ENCODE peak calls at places on chromosomes 1 and 21, in seven cellular contexts. N, G, U, V, Q, S and T are unnamed samples.

GRCh38 chr1:34984435-34985062 is 598 bp downstream of the TMEM35B start:
- DNase-seq in N (no peak), V (no peak), S (no peak), G (no peak), Q (peak), U (no peak), T (peak)

GRCh38 chr21:33362044-33362555 is 37.3 kb downstream of the IFNAR1 start:
- DNase-seq in S (peak), G (no peak), N (no peak), Q (no peak), U (no peak), V (no peak), T (no peak)

GRCh38 chr1:43247256-43247921 is 22.4 kb upstream of the TMEM125 start:
- DNase-seq in G (no peak), N (no peak), S (no peak), Q (no peak), V (no peak), U (no peak), T (no peak)

GRCh38 chr1:43327549-43328292 is 9.9 kb upstream of the MPL start:
- DNase-seq in S (no peak), G (no peak), Q (no peak), V (no peak), N (no peak), U (no peak), T (peak)

GRCh38 chr1:16440150-16440479 is 409 bp upstream of the NECAP2 start:
- DNase-seq in Q (no peak), G (no peak), S (no peak), U (peak), V (no peak), N (peak), T (no peak)

GRCh38 chr1:174964261-174964984 is 35.3 kb upstream of the CACYBP start:
- DNase-seq in Q (peak), N (no peak), S (no peak), G (no peak), V (no peak), U (no peak), T (no peak)

GRCh38 chr1:7572654-7573152 is 198.4 kb upstream of the VAMP3 start:
- DNase-seq in U (no peak), S (no peak), N (no peak), V (no peak), Q (peak), G (no peak), T (no peak)

GRCh38 chr1:235624751-235625192 is 24.8 kb downstream of the GNG4 start:
- DNase-seq in U (no peak), S (no peak), N (no peak), Q (no peak), V (no peak), G (no peak), T (peak)

GRCh38 chr1:100614570-100614969 is 76.6 kb downstream of the GPR88 start:
- DNase-seq in G (no peak), Q (no peak), V (no peak), S (no peak), N (no peak), U (no peak), T (no peak)

GRCh38 chr1:230915079-230915478 is 46.8 kb upstream of the C1orf198 start:
- DNase-seq in Q (no peak), G (no peak), S (no peak), N (no peak), V (peak), U (no peak), T (peak)

GRCh38 chr1:149917590-149918144 is at the start of gene SV2A:
- DNase-seq in S (no peak), G (no peak), V (no peak), Q (no peak), N (no peak), U (peak), T (peak)

GRCh38 chr1:202292773-202293172 is 49.0 kb downstream of the UBE2T start:
- DNase-seq in U (no peak), N (no peak), V (no peak), S (no peak), Q (no peak), G (no peak), T (no peak)

GRCh38 chr21:43295016-43295958 is 126.5 kb downstream of the CRYAA start:
- DNase-seq in V (no peak), Q (no peak), N (no peak), G (no peak), S (no peak), U (no peak), T (peak)

GRCh38 chr1:186325239-186325638 is 49.8 kb downstream of the TPR start:
- DNase-seq in S (no peak), V (peak), G (no peak), U (peak), Q (peak), N (no peak), T (peak)

GRCh38 chr1:156766288-156767100 is 841 bp upstream of the PRCC start:
- DNase-seq in Q (no peak), U (no peak), V (no peak), N (no peak), G (no peak), S (no peak), T (no peak)
- TF ChIP-seq CEBPB in Q (no peak), U (no peak), V (no peak), N (no peak), G (no peak), S (no peak), T (no peak)

GRCh38 chr1:39391741-39392679 is 99.4 kb upstream of the BMP8A start:
- DNase-seq in N (peak), U (peak), V (no peak), Q (no peak), G (no peak), S (no peak), T (peak)
- TF ChIP-seq CEBPB in N (no peak), U (peak), V (peak), Q (peak), G (no peak), S (no peak), T (peak)

DNA sequence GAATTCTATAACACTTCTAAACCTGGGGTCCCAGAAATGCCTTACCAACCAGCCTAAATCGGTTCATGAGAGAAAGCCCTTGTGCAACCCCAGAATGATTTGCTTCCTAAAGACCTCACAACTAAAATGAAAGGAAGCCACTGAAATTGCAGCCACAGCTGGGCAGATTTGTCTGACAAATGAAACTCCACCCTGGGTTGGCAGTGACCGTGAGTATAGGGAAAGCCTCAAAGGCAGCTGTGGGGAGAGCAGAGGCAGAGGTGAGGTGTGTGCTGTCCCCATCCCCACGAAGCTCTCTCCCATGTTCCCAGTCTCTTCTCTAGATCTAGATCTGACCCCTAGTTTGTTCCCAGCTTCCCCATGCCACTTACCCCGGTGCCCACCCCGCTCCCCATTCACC is 23.1 kb downstream of the RHBDL2 start:
- DNase-seq in S (no peak), G (no peak), N (no peak), V (no peak), Q (no peak), U (no peak), T (no peak)
- TF ChIP-seq CEBPB in S (no peak), G (no peak), N (no peak), V (no peak), Q (no peak), U (no peak), T (no peak)

GRCh38 chr1:211616231-211617031 is 37.5 kb upstream of the SLC30A1 start:
- DNase-seq in G (no peak), U (peak), Q (no peak), V (no peak), S (no peak), N (no peak), T (no peak)
- TF ChIP-seq CEBPB in G (no peak), U (no peak), Q (no peak), V (no peak), S (no peak), N (no peak), T (no peak)

GRCh38 chr1:18057643-18058042 is 50.0 kb upstream of the IGSF21 start:
- DNase-seq in U (no peak), V (no peak), G (no peak), S (no peak), Q (no peak), N (no peak), T (no peak)
- TF ChIP-seq CEBPB in U (peak), V (no peak), G (no peak), S (no peak), Q (no peak), N (no peak), T (no peak)

DNA sequence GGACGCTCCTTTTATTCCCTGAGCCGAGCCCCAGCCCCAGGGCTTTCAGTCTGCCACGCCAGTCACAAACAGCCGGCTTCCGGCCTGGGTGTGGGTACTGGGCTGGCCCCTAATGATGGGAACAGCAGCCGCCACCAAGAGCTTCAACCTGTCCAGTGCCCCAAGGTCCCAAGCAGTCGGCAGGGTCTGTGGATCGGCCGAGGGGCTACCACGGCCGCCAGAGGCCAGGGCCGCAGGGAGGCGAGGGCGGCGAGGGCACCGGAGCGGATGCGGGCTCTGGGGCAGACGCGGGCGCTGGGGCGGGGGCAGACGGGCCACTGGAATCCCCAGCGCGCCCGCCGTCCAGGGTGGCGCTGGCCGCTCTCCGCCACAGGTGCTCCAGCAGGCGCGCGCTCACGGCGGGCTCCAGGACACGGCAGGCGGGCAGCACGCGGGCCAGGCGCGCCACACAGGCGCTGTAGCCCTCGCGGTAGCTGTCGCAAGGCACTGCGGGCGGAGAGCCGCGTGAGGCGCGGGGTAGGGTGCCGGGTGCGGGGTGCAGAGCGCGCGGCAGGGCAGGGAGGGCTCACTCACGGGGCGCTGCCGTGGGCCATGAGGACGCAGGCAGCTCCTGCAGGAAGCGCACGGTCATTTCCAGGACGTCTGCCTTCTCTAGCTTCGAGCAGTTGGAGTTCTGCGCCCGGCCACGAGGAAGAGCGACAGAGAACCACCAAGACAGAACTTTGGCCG is 887 bp downstream of the HES2 start:
- DNase-seq in G (no peak), V (no peak), S (no peak), U (no peak), N (no peak), Q (no peak), T (no peak)
- TF ChIP-seq CEBPB in G (no peak), V (no peak), S (no peak), U (no peak), N (no peak), Q (no peak), T (no peak)

GRCh38 chr1:26838474-26839338 is 12.2 kb downstream of the ZDHHC18 start:
- DNase-seq in V (no peak), Q (no peak), N (no peak), S (no peak), U (peak), G (peak), T (no peak)
- TF ChIP-seq CEBPB in V (no peak), Q (no peak), N (no peak), S (no peak), U (no peak), G (no peak), T (no peak)

GRCh38 chr1:29502225-29502755 is 266.0 kb downstream of the PTPRU start:
- DNase-seq in G (no peak), N (no peak), S (no peak), Q (no peak), V (no peak), U (no peak), T (no peak)

GRCh38 chr1:29504266-29504665 is 267.9 kb downstream of the PTPRU start:
- DNase-seq in Q (no peak), S (no peak), G (no peak), V (no peak), U (no peak), N (no peak), T (no peak)

GRCh38 chr1:29504709-29505410 is 268.5 kb downstream of the PTPRU start:
- DNase-seq in V (no peak), U (no peak), S (no peak), G (no peak), Q (no peak), N (no peak), T (no peak)

GRCh38 chr1:29502901-29503300 is 266.6 kb downstream of the PTPRU start:
- DNase-seq in V (no peak), Q (no peak), S (no peak), G (no peak), N (no peak), U (no peak), T (no peak)

GRCh38 chr1:29503441-29503840 is 267.1 kb downstream of the PTPRU start:
- DNase-seq in V (no peak), S (no peak), Q (no peak), G (no peak), U (no peak), N (no peak), T (no peak)
- TF ChIP-seq CEBPB in V (no peak), S (no peak), Q (no peak), G (no peak), U (no peak), N (no peak), T (no peak)

GRCh38 chr1:178088651-178089050 is 5.3 kb upstream of the RASAL2 start:
- DNase-seq in G (no peak), S (no peak), U (no peak), Q (no peak), V (no peak), N (no peak), T (no peak)

GRCh38 chr1:178091986-178092745 is 1.7 kb upstream of the RASAL2 start:
- DNase-seq in N (no peak), U (peak), G (no peak), Q (no peak), V (no peak), S (no peak), T (peak)

GRCh38 chr1:178086294-178087255 is 7.3 kb upstream of the RASAL2 start:
- DNase-seq in Q (no peak), V (no peak), G (no peak), N (no peak), U (no peak), S (no peak), T (peak)
- TF ChIP-seq CEBPB in Q (no peak), V (no peak), G (no peak), N (no peak), U (no peak), S (no peak), T (no peak)